ENCODE peak calls at places on chromosomes 5 and 9, in four cellular contexts. One of them, this sample, is unnamed. For H3K36me3, the result is how much of the 10 kb centered on the place peaks cover.

GRCh38 chr5:139655727-139656271 is 7.7 kb downstream of the CXXC5 start:
- DNase-seq in hepatocyte: peak
- DNase-seq in mammary epithelial cell: no peak
- DNase-seq in HepG2: peak
- DNase-seq in this sample: no peak

GRCh38 chr9:131228096-131228495 is 48.2 kb downstream of the FAM78A start:
- DNase-seq in HepG2: no peak
- DNase-seq in hepatocyte: no peak
- DNase-seq in mammary epithelial cell: no peak
- DNase-seq in this sample: no peak

GRCh38 chr9:82332774-82333152 is 344.2 kb downstream of the SPATA31D1 start:
- DNase-seq in hepatocyte: no peak
- DNase-seq in HepG2: no peak
- DNase-seq in mammary epithelial cell: no peak
- DNase-seq in this sample: no peak

GRCh38 chr5:158513490-158514301 is 586.0 kb downstream of the EBF1 start:
- DNase-seq in HepG2: no peak
- DNase-seq in mammary epithelial cell: no peak
- DNase-seq in hepatocyte: no peak
- DNase-seq in this sample: no peak

GRCh38 chr9:105114956-105115728 is 129.3 kb upstream of the SLC44A1 start:
- DNase-seq in hepatocyte: no peak
- DNase-seq in mammary epithelial cell: no peak
- DNase-seq in HepG2: no peak
- DNase-seq in this sample: no peak

GRCh38 chr5:94853122-94853521 is 234.7 kb downstream of the SLF1 start:
- DNase-seq in HepG2: no peak
- DNase-seq in hepatocyte: no peak
- DNase-seq in mammary epithelial cell: no peak
- DNase-seq in this sample: no peak

GRCh38 chr9:113536483-113537226 is 73.1 kb downstream of the RGS3 start:
- DNase-seq in hepatocyte: no peak
- DNase-seq in mammary epithelial cell: no peak
- DNase-seq in HepG2: no peak
- DNase-seq in this sample: no peak

GRCh38 chr9:98974994-98975712 is 31.4 kb downstream of the COL15A1 start:
- DNase-seq in mammary epithelial cell: peak
- DNase-seq in HepG2: peak
- DNase-seq in hepatocyte: peak
- DNase-seq in this sample: peak

GRCh38 chr5:146825033-146825432 is 53.5 kb downstream of the PPP2R2B start:
- DNase-seq in hepatocyte: peak
- DNase-seq in mammary epithelial cell: peak
- DNase-seq in HepG2: peak
- DNase-seq in this sample: peak

GRCh38 chr9:120435066-120435465 is 144.9 kb downstream of the CDK5RAP2 start:
- DNase-seq in mammary epithelial cell: no peak
- DNase-seq in hepatocyte: no peak
- DNase-seq in HepG2: no peak
- DNase-seq in this sample: no peak

GRCh38 chr9:121612511-121612998 is 38.9 kb upstream of the DAB2IP start:
- DNase-seq in hepatocyte: peak
- DNase-seq in mammary epithelial cell: peak
- DNase-seq in HepG2: no peak
- DNase-seq in this sample: no peak

GRCh38 chr5:14339467-14339866 is 196.3 kb downstream of the TRIO start:
- DNase-seq in mammary epithelial cell: no peak
- DNase-seq in hepatocyte: no peak
- DNase-seq in HepG2: no peak
- DNase-seq in this sample: peak

GRCh38 chr5:7789567-7789966 is 61.4 kb downstream of the CFAP90 start:
- DNase-seq in mammary epithelial cell: no peak
- DNase-seq in HepG2: no peak
- DNase-seq in hepatocyte: no peak
- DNase-seq in this sample: no peak

GRCh38 chr9:134316444-134317160 is 9.7 kb upstream of the RXRA start:
- DNase-seq in hepatocyte: no peak
- DNase-seq in mammary epithelial cell: peak
- DNase-seq in HepG2: no peak
- DNase-seq in this sample: no peak

GRCh38 chr9:6955251-6955921 is 197.6 kb downstream of the KDM4C start:
- DNase-seq in hepatocyte: peak
- DNase-seq in HepG2: peak
- DNase-seq in mammary epithelial cell: no peak
- DNase-seq in this sample: no peak

GRCh38 chr5:89265511-89266169 is 382.7 kb upstream of the MEF2C start:
- DNase-seq in mammary epithelial cell: peak
- DNase-seq in HepG2: no peak
- DNase-seq in hepatocyte: no peak
- DNase-seq in this sample: no peak

GRCh38 chr5:3359642-3360041 is 236.0 kb upstream of the IRX1 start:
- DNase-seq in HepG2: no peak
- DNase-seq in mammary epithelial cell: no peak
- DNase-seq in hepatocyte: no peak
- DNase-seq in this sample: no peak

GRCh38 chr9:114169029-114169939 is 13.9 kb downstream of the COL27A1 start:
- DNase-seq in hepatocyte: no peak
- DNase-seq in HepG2: no peak
- DNase-seq in mammary epithelial cell: no peak
- DNase-seq in this sample: peak

GRCh38 chr5:77569409-77569808 is 69.1 kb downstream of the OTP start:
- DNase-seq in hepatocyte: no peak
- DNase-seq in mammary epithelial cell: no peak
- DNase-seq in HepG2: no peak
- DNase-seq in this sample: no peak

GRCh38 chr9:7408845-7409244 is 390.7 kb downstream of the DMAC1 start:
- DNase-seq in mammary epithelial cell: no peak
- DNase-seq in hepatocyte: no peak
- DNase-seq in HepG2: no peak
- DNase-seq in this sample: no peak

GRCh38 chr9:36119476-36119875 is 17.1 kb upstream of the GLIPR2 start:
- DNase-seq in mammary epithelial cell: no peak
- DNase-seq in HepG2: no peak
- DNase-seq in hepatocyte: no peak
- DNase-seq in this sample: no peak

GRCh38 chr9:36118706-36119105 is 17.8 kb upstream of the GLIPR2 start:
- DNase-seq in mammary epithelial cell: no peak
- DNase-seq in hepatocyte: no peak
- DNase-seq in HepG2: no peak
- DNase-seq in this sample: no peak

GRCh38 chr9:36113999-36114398 is 22.5 kb upstream of the GLIPR2 start:
- DNase-seq in mammary epithelial cell: no peak
- DNase-seq in HepG2: no peak
- DNase-seq in hepatocyte: no peak
- DNase-seq in this sample: no peak

GRCh38 chr9:36118201-36118600 is 18.3 kb upstream of the GLIPR2 start:
- DNase-seq in mammary epithelial cell: no peak
- DNase-seq in HepG2: no peak
- DNase-seq in hepatocyte: no peak
- DNase-seq in this sample: no peak

DNA sequence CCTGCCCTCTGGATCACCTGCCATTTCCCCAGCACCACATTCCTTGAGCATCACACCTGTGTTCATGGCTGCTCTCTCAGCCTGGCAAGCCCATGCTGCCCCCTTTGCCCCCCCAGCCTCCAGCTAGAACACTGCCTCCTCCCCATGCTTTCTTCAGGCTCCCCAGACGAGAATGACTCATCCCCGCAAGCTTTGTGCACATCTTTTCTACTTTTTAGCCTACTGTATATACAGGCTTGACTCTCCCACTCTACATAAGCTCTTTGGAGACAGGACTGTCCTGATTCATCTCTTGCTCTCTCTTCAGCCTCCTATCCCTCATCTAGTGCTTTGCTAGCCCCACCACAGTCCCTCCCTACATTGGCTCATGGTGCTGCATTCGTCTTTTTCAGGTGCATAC is 19.9 kb upstream of the GLIPR2 start:
- DNase-seq in mammary epithelial cell: no peak
- DNase-seq in hepatocyte: no peak
- DNase-seq in HepG2: no peak
- DNase-seq in this sample: no peak
- H3K36me3 ChIP-seq in mammary epithelial cell: under half
- H3K36me3 ChIP-seq in hepatocyte: under half
- H3K36me3 ChIP-seq in HepG2: under half
- H3K36me3 ChIP-seq in this sample: under half

GRCh38 chr9:77014597-77015263 is 4.7 kb upstream of the FOXB2 start:
- DNase-seq in HepG2: no peak
- DNase-seq in mammary epithelial cell: no peak
- DNase-seq in hepatocyte: no peak
- DNase-seq in this sample: no peak
- H3K4me3 ChIP-seq in HepG2: no peak
- H3K4me3 ChIP-seq in mammary epithelial cell: no peak
- H3K4me3 ChIP-seq in hepatocyte: no peak
- H3K4me3 ChIP-seq in this sample: no peak

GRCh38 chr9:92278117-92278516 is 15.4 kb downstream of the IARS1 start:
- DNase-seq in hepatocyte: no peak
- DNase-seq in mammary epithelial cell: peak
- DNase-seq in HepG2: no peak
- DNase-seq in this sample: no peak
- H3K36me3 ChIP-seq in hepatocyte: under half
- H3K36me3 ChIP-seq in mammary epithelial cell: half or more
- H3K36me3 ChIP-seq in HepG2: half or more
- H3K36me3 ChIP-seq in this sample: under half

DNA sequence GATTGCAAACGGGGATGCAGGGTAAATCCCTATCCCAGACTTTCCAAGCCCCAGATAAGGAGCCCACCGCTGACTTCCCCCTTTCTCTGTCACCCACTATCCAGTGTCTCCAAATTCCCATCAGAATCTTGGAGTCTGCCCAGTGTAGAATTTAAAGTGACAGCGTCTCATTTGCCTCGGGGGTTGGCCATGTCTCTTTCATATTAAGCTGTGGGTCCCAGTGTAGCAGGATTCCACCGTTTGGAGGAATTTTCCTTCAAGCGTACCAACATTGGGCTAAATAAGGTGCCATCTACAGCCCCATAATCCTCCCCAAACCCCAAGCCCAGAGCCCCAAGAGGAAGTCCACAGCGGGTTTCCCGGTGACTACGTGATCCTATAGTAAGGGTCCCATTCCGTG is 1.1 kb downstream of the BRINP1 start:
- DNase-seq in mammary epithelial cell: no peak
- DNase-seq in HepG2: no peak
- DNase-seq in hepatocyte: no peak
- DNase-seq in this sample: no peak
- H3K4me3 ChIP-seq in mammary epithelial cell: peak
- H3K4me3 ChIP-seq in HepG2: no peak
- H3K4me3 ChIP-seq in hepatocyte: no peak
- H3K4me3 ChIP-seq in this sample: no peak

DNA sequence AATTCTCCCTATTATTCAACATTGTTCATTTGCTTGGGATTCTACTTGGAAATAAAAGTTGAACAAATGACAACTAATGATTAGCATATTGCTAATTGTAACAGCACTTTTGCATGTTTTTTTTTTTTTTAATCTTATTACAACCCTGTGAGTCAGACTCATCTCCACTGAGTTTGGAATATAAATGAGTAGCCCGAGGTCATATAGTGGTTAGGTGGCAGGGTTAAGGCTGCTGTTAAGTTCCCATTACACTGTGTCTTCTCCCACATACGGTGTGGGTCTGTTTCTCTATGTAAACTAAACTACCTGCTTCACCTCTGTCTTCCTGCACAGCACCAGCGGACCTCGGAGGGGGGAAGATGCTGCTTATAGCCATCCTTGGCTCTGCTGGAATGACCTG is 92.4 kb downstream of the EQTN start:
- DNase-seq in HepG2: no peak
- DNase-seq in mammary epithelial cell: peak
- DNase-seq in hepatocyte: no peak
- DNase-seq in this sample: no peak
- H3K36me3 ChIP-seq in HepG2: under half
- H3K36me3 ChIP-seq in mammary epithelial cell: under half
- H3K36me3 ChIP-seq in hepatocyte: under half
- H3K36me3 ChIP-seq in this sample: under half

GRCh38 chr9:32554107-32554506 is 1.7 kb upstream of the TOPORS start:
- DNase-seq in hepatocyte: no peak
- DNase-seq in HepG2: no peak
- DNase-seq in mammary epithelial cell: no peak
- DNase-seq in this sample: no peak
- H3K4me3 ChIP-seq in hepatocyte: no peak
- H3K4me3 ChIP-seq in HepG2: no peak
- H3K4me3 ChIP-seq in mammary epithelial cell: no peak
- H3K4me3 ChIP-seq in this sample: no peak

This sample was measured in pancreas.